ENCODE peak calls at places on chromosomes 11 and 22, in six cellular contexts. C is AG04450; B is CD8-positive, alpha-beta T cell; U is right atrium auricular region; T is OCI-LY7; D is DND-41. Q is an unnamed sample.

GRCh38 chr11:60710482-60710881 is 11.1 kb downstream of the MS4A8 start:
- DNase-seq in B (no peak), T (no peak), U (no peak), D (no peak), C (no peak), Q (no peak)

GRCh38 chr11:135033545-135033944 is 621.5 kb upstream of the B3GAT1 start:
- DNase-seq in T (no peak), C (no peak), U (no peak), B (no peak), D (no peak), Q (no peak)

GRCh38 chr11:70281114-70281729 is 10.7 kb downstream of the PPFIA1 start:
- DNase-seq in U (peak; percentile 72), C (no peak), B (no peak), T (no peak), D (no peak), Q (no peak)

GRCh38 chr11:129992161-129992944 is 10.3 kb downstream of the PRDM10 start:
- DNase-seq in C (no peak), T (peak; percentile 91), U (no peak), D (peak; percentile 39), B (no peak), Q (peak; percentile 24)

GRCh38 chr11:3137486-3138177 is 27.5 kb downstream of the OSBPL5 start:
- DNase-seq in D (peak; percentile 37), C (no peak), T (no peak), U (no peak), B (no peak), Q (no peak)

GRCh38 chr11:61041755-61042518 is 60.4 kb upstream of the CD5 start:
- DNase-seq in C (no peak), T (peak; percentile 76), B (peak; percentile 91), D (peak; percentile 80), U (no peak), Q (peak; percentile 81)

GRCh38 chr11:26144309-26144690 is 187.6 kb upstream of the ANO3 start:
- DNase-seq in T (no peak), C (no peak), B (no peak), U (no peak), D (no peak), Q (no peak)

GRCh38 chr11:70567680-70568503 is 169.6 kb downstream of the CTTN start:
- DNase-seq in B (no peak), T (no peak), C (no peak), U (peak; percentile 65), D (no peak), Q (no peak)

GRCh38 chr11:3159296-3160190 is 5.6 kb downstream of the OSBPL5 start:
- DNase-seq in D (no peak), U (no peak), B (no peak), T (no peak), C (no peak), Q (no peak)

GRCh38 chr11:7536102-7536501 is 22.3 kb downstream of the PPFIBP2 start:
- DNase-seq in U (no peak), C (no peak), T (no peak), B (no peak), D (no peak), Q (no peak)

GRCh38 chr11:24754406-24754805 is 257.6 kb downstream of the LUZP2 start:
- DNase-seq in T (no peak), D (no peak), U (no peak), B (no peak), C (no peak), Q (no peak)

GRCh38 chr11:61717286-61718033 is 35.0 kb upstream of the MYRF start:
- DNase-seq in C (no peak), D (no peak), B (no peak), T (no peak), U (no peak), Q (no peak)

GRCh38 chr11:102914238-102915043 is 39.7 kb upstream of the MMP12 start:
- DNase-seq in D (no peak), U (no peak), C (peak; percentile 15), B (no peak), T (no peak), Q (no peak)

GRCh38 chr11:96256213-96256580 is 86.8 kb downstream of the MAML2 start:
- DNase-seq in C (no peak), B (no peak), U (no peak), D (no peak), T (no peak), Q (no peak)

GRCh38 chr11:78742430-78742829 is 167.8 kb upstream of the NARS2 start:
- DNase-seq in B (no peak), U (peak; percentile 59), C (no peak), T (no peak), D (no peak), Q (no peak)

GRCh38 chr11:77142091-77142975 is 14.3 kb downstream of the MYO7A start:
- DNase-seq in D (peak; percentile 53), C (no peak), U (no peak), T (no peak), B (no peak), Q (no peak)

GRCh38 chr11:128509990-128510389 is 77.4 kb downstream of the ETS1 start:
- DNase-seq in B (no peak), C (no peak), U (no peak), D (no peak), T (no peak), Q (no peak)

GRCh38 chr11:34044664-34045485 is 6.7 kb upstream of the CAPRIN1 start:
- DNase-seq in C (no peak), U (no peak), T (no peak), B (no peak), D (no peak), Q (no peak)

GRCh38 chr11:61028135-61028729 is 56.8 kb downstream of the CD6 start:
- DNase-seq in T (peak; percentile 45), D (peak; percentile 43), U (no peak), B (peak; percentile 79), C (no peak), Q (peak; percentile 59)

GRCh38 chr11:9577032-9577431 is 3.6 kb downstream of the WEE1 start:
- DNase-seq in U (no peak), B (no peak), C (no peak), T (no peak), D (no peak), Q (no peak)

GRCh38 chr22:30843245-30843644 is 125.3 kb downstream of the MORC2 start:
- DNase-seq in U (no peak), B (no peak), C (no peak), D (no peak), T (no peak), Q (no peak)

GRCh38 chr22:31584804-31585160 is 77.2 kb downstream of the PISD start:
- DNase-seq in U (no peak), B (no peak), T (no peak), C (no peak), D (no peak), Q (no peak)

GRCh38 chr11:4704054-4704789 is at the start of gene MMP26:
- DNase-seq in D (no peak), B (no peak), T (no peak), C (no peak), U (no peak), Q (no peak)

DNA sequence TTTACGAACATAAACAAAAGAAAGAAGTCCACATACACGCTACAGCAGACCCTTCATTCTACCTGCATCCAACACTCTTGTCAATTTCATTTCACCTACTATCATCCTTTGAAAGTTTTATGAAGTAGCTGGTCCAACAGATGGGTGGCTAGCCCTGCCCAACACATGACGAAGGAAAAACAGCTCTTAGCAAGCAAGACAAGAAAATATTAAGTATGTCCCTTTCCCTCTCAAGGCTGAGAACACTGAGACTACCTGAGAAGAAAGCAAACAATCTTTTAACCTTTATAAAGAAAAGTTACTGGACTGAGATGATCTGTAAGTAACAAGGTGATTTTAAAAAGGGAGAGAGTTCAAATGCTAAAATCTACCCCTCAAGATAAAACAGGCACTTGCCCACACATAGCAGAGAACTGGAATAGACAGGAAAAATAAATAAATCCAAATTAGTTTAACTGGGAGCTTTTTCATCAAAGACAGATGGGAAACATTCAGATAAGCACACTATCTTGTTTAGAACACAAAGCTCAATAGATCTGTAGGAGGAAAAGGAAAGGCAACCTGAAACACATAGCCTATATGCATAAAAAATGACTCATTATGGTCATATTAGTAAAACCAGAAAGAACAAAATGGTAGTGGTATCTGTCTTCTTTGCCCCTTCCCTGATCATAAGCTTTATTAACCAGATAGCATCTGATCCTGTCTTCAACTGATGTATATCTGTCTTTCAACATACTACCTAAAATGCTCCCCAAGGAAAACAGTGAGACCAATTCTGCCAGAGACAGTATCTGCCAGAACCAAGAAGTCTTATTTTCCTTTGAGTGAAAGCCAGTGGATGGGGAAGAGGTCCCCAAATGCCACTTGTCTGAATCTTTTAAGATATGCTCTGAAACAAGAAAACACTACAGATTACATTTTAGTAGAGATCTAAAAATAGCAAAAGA is 104.3 kb downstream of the MRTFA start:
- DNase-seq in T (no peak), U (no peak), C (no peak), B (no peak), D (no peak), Q (no peak)
- H3K27ac ChIP-seq in T (peak overlapping the region; percentile 68), U (peak overlapping the region; percentile 52), C (no peak overlapping the region), B (peak overlapping the region; percentile 19), D (peak overlapping the region; percentile 85), Q (peak overlapping the region; percentile 40)

DNA sequence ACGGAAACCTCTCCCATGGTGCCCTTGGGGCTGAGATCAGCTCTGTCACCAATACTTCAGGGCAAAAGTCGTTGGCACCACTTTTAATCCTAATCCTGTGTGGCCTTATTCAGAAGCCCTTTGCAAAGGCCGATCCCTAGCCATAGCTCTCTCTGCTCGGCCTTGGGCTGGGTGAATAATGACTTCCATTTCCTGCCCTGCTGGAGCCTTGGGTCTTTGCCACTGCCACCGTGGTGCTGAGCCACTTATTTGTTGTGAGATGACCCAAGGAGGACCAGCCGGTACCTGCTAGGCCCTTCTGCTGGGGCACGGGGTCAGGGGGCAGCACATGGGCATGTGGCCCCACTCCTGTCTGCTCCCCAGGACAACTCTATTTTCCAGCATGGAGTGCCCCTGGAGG is 188.2 kb downstream of the ST3GAL4 start:
- DNase-seq in C (no peak), U (no peak), B (no peak), T (no peak), D (no peak), Q (no peak)
- TF ChIP-seq CTCF in C (no peak), U (no peak), B (no peak), T (no peak), D (no peak), Q (no peak)

GRCh38 chr22:47408409-47408808 is 646.0 kb downstream of the TBC1D22A start:
- DNase-seq in T (no peak), U (no peak), B (no peak), D (no peak), C (no peak), Q (no peak)

GRCh38 chr22:47407626-47408025 is 645.2 kb downstream of the TBC1D22A start:
- DNase-seq in C (no peak), D (no peak), T (no peak), B (no peak), U (no peak), Q (no peak)

GRCh38 chr22:47406896-47407295 is 644.4 kb downstream of the TBC1D22A start:
- DNase-seq in C (no peak), B (no peak), D (no peak), T (no peak), U (no peak), Q (no peak)

GRCh38 chr22:47402876-47403525 is 640.6 kb downstream of the TBC1D22A start:
- DNase-seq in U (no peak), C (no peak), B (no peak), D (no peak), T (no peak), Q (no peak)

GRCh38 chr22:47406180-47406723 is 643.8 kb downstream of the TBC1D22A start:
- DNase-seq in D (no peak), U (no peak), T (no peak), C (no peak), B (no peak), Q (no peak)
- H3K9me3 ChIP-seq in D (no peaks in the 10 kb centered on the region), U (no peaks in the 10 kb centered on the region), T (no peaks in the 10 kb centered on the region), C (peaks cover 9% of the 10 kb centered on the region), B (no peaks in the 10 kb centered on the region), Q (no peaks in the 10 kb centered on the region)

DNA sequence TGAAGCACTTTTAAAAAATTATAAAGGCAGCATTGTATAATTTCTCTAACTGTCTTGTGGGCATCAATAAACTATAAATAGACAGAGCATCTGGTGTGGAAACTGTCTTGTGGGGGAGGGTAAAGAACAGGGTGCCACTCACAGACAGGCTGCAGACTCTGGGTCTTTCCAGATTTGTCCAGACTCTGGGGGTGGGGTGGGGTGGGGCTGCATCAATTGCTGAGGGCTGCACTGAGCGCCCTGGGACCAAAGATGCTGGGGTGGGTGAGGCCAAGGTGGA is 333.4 kb downstream of the BUD13 start:
- DNase-seq in T (no peak), C (no peak), B (no peak), D (no peak), U (no peak), Q (no peak)
- H3K27ac ChIP-seq in T (no peak overlapping the region), C (no peak overlapping the region), B (no peak overlapping the region), D (no peak overlapping the region), U (no peak overlapping the region), Q (no peak overlapping the region)

Q was measured in CD4-positive, alpha-beta T cell.